ENCODE peak calls at places on chromosome 15, in seven cellular contexts. M is H9, N is colonic mucosa, X is GM23248, R is fibroblast of lung, F is MM.1S, O is HCT116. G is an unnamed sample. For H3K4me1, the result is how much of the 10 kb centered on the place peaks cover.

GRCh38 chr15:82549199-82549665 is 9.0 kb upstream of the RPS17 start:
- DNase-seq in R (no peak), M (no peak), X (no peak), O (no peak), F (no peak), N (no peak), G (no peak)

GRCh38 chr15:89101302-89102191 is 13.3 kb downstream of the ABHD2 start:
- DNase-seq in R (peak), O (peak), M (no peak), F (no peak), N (peak), X (peak), G (peak)

GRCh38 chr15:68154923-68155559 is 50.1 kb downstream of the CALML4 start:
- DNase-seq in O (peak), F (peak), R (peak), N (peak), M (no peak), X (peak), G (peak)

GRCh38 chr15:48500595-48500994 is 144.9 kb downstream of the FBN1 start:
- DNase-seq in O (no peak), X (peak), M (no peak), R (peak), F (no peak), N (no peak), G (peak)

GRCh38 chr15:71626596-71627088 is 183.7 kb upstream of the NR2E3 start:
- DNase-seq in M (no peak), O (no peak), X (no peak), F (no peak), R (no peak), N (no peak), G (no peak)

GRCh38 chr15:29945943-29946591 is 123.8 kb upstream of the TJP1 start:
- DNase-seq in M (no peak), F (no peak), O (no peak), N (no peak), R (peak), X (peak), G (peak)

GRCh38 chr15:47037003-47037402 is 680.3 kb upstream of the SEMA6D start:
- DNase-seq in M (no peak), R (no peak), O (no peak), N (no peak), F (peak), X (no peak), G (no peak)

GRCh38 chr15:65740148-65740547 is 51.9 kb downstream of the DENND4A start:
- DNase-seq in X (no peak), R (no peak), O (no peak), F (no peak), N (no peak), M (no peak), G (no peak)

GRCh38 chr15:101051291-101052030 is 132.3 kb downstream of the LRRK1 start:
- DNase-seq in M (no peak), X (no peak), N (peak), R (no peak), O (no peak), F (no peak), G (no peak)

GRCh38 chr15:95141486-95141885 is 910.1 kb downstream of the MCTP2 start:
- DNase-seq in N (no peak), F (no peak), M (no peak), X (peak), R (peak), O (no peak), G (peak)

GRCh38 chr15:73930790-73931281 is 4.6 kb downstream of the LOXL1 start:
- DNase-seq in O (no peak), R (peak), X (peak), M (no peak), N (no peak), F (no peak), G (peak)

GRCh38 chr15:87033056-87033455 is 953.4 kb downstream of the AGBL1 start:
- DNase-seq in N (no peak), X (peak), R (no peak), M (no peak), F (no peak), O (no peak), G (peak)

GRCh38 chr15:81274932-81275341 is 49.0 kb downstream of the STARD5 start:
- DNase-seq in F (peak), M (peak), X (peak), R (peak), N (peak), O (peak), G (peak)

GRCh38 chr15:79418693-79419279 is 13.3 kb upstream of the MINAR1 start:
- DNase-seq in F (no peak), R (peak), N (no peak), O (no peak), X (no peak), M (no peak), G (no peak)

GRCh38 chr15:26358708-26359107 is 414.2 kb downstream of the GABRB3 start:
- DNase-seq in X (no peak), F (no peak), R (no peak), N (no peak), O (no peak), M (no peak), G (no peak)

DNA sequence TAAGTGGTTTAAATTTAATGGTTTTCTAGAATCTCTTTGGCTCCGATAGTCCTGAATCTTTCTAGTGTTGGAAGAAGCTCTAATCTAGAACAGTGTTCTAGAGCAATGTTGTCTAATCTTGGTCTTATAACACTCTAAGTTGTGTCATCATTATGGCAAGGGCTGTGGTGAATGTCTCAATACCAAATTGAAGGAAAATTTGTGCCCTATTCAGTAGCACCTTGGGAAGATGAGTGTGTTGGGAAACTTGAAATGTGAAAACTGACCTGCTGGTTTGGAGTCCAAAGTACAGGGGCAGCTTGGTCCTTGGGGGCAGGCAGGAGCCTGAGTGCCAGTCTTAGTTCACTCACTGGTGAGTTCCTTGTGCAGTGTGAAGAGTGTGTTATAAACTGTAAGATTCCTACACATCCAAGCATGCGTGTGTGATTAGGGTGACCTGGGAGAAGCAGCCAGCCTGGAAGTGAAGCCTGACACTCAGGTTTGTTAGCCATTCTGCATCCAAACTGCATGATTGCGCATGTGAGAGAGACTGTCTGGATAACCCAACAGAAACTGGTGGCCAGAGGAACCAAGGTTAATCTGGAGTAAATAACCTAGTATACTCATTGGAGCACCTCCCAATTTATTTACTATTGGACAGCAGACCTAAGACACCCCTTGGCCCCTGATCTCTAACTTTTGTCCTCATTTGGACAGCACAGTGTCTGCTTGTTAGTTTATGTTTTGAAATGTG is 14.6 kb downstream of the ZNF592 start:
- DNase-seq in X (peak), R (no peak), F (no peak), N (no peak), O (no peak), M (no peak), G (no peak)
- H3K9ac ChIP-seq in X (no peak), R (no peak), F (no peak), N (no peak), O (no peak), M (no peak), G (no peak)

DNA sequence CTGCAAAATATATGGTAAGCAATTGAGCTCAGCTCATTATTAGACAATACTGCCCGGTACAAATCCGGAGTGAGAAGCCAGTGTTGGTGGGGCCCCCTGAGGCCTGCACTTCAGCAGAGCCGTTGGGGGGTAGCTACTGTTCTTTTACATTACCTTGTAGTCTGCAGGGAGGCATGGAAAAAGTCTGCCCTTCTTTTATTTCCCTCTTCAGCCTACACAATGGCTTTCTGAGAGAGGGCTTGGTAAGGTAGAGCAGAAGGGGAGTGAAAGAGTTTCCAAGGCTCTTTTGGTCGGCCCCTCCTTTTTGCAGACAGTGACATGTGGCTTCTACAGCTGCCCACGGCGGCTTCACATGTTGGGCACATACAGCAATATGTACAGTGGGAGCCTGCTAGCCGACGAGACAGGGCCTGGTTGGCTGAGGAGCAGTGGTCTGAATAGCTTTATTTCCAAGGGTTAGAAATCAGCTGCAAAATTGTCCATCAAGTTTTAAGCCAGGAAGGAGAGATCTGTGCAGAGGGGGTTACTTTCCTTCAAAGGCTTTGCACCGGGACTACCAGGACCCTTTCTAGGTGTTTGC is 3.9 kb downstream of the INAFM2 start:
- DNase-seq in R (no peak), N (no peak), M (no peak), X (no peak), O (no peak), F (peak), G (no peak)
- H3K4me1 ChIP-seq in R (under half), N (under half), M (under half), X (under half), O (under half), F (half or more), G (half or more)

DNA sequence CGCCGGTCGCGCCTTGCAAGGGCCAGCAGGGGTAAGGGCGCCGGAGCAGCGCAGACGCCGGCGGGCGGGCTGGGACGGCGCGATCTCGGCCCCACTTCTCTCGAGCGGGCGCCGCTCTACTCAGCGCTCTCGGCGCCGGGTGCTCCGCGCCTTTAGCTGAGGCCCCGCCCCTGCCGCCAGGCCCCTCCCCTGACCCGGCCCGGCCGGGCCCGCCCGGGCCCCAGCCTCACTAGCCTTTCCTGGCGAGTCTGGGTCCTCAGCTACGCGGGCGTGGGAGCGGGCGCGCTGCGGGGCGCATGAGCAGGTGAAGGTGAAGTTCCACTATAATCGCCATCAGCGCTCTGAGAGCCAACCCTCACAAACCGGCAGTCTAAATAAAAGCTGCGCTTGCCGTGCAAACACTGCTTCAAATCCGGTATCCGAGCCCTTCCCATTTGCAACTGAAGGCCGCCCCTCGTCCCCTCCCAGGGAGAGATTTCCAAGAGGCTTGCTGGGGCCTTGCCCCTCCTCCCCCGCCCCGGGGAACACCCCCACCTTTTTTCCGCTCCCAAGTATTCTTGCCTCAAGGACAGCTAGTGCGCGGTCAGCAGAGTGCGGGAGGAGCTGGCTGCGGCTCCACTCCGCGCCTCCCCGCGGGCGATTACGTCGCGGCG is at the start of gene RPP25:
- DNase-seq in N (peak), X (peak), M (peak), O (peak), F (peak), R (peak), G (peak)
- H3K9ac ChIP-seq in N (peak), X (peak), M (peak), O (peak), F (peak), R (peak), G (peak)

DNA sequence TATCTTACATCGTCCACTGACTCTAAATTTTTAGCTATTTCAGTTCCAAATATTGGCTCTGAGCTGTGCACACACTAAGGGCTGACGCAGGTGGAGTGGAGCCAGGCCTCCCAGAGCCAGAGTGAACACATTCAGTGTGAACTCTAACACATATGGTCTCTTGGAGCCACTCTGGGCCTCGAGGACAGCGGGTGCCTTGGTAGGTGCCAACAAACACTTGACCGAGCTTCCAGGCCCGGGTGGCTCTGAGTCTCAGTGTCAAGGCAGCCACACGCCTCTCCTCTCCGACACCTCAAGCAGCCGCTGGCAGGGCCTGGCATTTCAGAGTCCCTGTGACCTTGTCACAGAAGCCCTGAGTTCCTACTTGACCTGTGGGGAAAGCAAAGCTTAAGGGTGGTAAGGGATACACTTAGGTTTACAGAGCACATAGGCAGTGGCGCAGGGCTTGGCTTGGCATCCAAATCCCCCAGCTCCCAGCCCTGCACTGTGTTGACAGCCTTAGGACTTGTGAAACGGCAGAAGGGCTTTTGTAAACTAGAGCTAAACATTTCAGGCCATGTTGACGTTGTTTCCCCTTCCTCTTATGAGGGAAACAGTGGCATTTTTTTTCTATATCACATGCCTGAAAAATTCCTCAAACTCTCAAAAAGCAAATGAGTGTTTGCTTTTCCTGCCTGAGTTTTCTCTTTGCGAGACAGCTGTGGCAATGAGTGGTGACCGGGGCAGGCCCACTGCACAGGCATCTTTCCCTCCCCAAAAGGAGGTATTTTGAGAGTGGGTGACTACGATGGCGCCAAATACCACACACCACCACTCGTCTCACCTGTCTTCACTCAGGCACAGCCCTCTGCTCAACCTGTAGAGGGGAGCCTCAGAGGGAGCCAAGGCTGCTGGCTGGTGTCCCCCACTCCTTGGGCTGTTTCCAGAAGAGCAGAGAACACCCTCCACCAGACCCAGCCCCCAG is 60.8 kb downstream of the DAPK2 start:
- DNase-seq in O (no peak), R (no peak), F (no peak), M (no peak), X (peak), N (no peak), G (no peak)
- H3K4me1 ChIP-seq in O (under half), R (under half), F (under half), M (under half), X (under half), N (under half), G (under half)

DNA sequence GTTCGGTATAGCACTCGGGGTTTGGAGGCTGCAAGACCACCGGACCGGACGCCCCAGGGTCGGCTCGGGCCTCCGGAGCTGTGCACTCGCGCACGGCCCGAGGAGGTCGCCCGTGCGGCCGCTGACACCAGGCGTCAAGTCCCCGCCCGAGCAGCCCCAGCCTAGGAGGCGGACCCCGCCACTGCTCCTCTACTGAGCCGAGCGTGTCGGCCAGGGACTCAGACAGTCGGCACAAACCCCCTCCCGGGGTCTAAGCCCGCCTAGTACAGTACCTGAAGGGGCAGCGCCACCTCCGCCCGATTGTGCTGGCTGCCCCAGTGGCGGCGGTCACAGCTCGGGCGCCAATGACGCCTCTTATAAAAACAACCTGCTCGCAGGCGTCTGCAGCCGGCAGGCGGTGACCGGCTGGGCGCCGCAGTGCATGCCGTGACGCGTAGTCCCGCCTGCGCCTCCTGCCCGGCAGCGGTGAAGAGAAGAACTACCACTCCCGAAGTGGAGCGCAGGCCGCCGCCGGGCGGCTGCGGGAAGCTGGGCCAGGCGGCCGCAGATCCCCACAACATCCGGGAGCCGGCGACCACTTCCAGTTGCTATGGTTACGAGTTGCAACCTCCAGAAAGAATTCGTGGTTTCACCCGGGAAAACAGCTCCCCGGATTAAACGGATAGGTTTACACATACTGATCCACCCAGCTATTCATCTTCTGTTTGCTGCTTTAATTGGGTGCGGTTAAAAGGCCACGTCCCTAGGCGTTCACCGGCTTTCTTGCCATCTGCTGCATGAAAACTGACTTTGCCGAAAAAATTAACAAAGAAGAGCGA is at the start of the genes CCPG1 and PIERCE2:
- DNase-seq in O (peak), F (peak), X (peak), N (peak), R (peak), M (peak), G (peak)
- H3K9ac ChIP-seq in O (peak), F (peak), X (peak), N (peak), R (peak), M (peak), G (peak)

GRCh38 chr15:52255008-52255407 is 40.6 kb downstream of the MYO5C start:
- DNase-seq in M (no peak), X (peak), O (no peak), F (no peak), R (peak), N (no peak), G (peak)
- H3K4me1 ChIP-seq in M (under half), X (under half), O (under half), F (under half), R (under half), N (under half), G (under half)

DNA sequence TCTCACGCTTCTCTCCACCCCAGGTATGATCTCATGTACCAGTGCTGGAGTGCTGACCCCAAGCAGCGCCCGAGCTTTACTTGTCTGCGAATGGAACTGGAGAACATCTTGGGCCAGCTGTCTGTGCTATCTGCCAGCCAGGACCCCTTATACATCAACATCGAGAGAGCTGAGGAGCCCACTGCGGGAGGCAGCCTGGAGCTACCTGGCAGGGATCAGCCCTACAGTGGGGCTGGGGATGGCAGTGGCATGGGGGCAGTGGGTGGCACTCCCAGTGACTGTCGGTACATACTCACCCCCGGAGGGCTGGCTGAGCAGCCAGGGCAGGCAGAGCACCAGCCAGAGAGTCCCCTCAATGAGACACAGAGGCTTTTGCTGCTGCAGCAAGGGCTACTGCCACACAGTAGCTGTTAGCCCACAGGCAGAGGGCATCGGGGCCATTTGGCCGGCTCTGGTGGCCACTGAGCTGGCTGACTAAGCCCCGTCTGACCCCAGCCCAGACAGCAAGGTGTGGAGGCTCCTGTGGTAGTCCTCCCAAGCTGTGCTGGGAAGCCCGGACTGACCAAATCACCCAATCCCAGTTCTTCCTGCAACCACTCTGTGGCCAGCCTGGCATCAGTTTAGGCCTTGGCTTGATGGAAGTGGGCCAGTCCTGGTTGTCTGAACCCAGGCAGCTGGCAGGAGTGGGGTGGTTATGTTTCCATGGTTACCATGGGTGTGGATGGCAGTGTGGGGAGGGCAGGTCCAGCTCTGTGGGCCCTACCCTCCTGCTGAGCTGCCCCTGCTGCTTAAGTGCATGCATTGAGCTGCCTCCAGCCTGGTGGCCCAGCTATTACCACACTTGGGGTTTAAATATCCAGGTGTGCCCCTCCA is 19.1 kb downstream of the TYRO3 start:
- DNase-seq in M (no peak), F (no peak), R (no peak), O (no peak), N (no peak), X (no peak), G (no peak)
- H3K9ac ChIP-seq in M (no peak), F (no peak), R (no peak), O (no peak), N (no peak), X (no peak), G (no peak)

DNA sequence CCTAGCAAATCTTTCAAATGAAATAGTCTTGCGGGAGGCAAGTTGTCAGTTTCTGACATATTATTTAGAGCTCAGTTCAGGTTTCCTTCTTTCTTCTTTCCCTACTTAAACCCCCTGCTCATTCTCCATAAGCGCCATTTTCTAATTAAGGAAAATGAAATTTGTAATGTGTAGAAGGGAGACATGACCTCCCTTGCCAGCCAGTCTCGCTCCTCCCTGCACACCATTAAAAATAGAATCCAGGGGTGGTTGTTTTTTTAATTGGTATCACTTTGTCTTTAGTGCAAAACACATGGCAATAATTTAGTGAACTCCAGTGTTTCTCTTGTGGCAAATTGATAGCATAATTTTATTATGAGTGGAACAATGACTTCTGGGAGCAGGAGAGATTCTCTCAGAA is 160.1 kb downstream of the MEIS2 start:
- DNase-seq in N (no peak), M (no peak), R (no peak), O (no peak), X (no peak), F (no peak), G (no peak)
- H3K4me1 ChIP-seq in N (under half), M (under half), R (under half), O (under half), X (under half), F (under half), G (under half)

G was measured in adipocyte.